ENCODE peak calls at places on chromosomes 16 and 17, in nine cellular contexts. M, T, R, H, K, Q, E, F and I are unnamed samples.

GRCh38 chr16:83813818-83814653 is 6.3 kb downstream of the HSBP1 start:
- DNase-seq in M (peak), T (no peak), R (peak), H (no peak), K (no peak), Q (peak), E (peak), F (no peak), I (no peak)

GRCh38 chr17:18093616-18094408 is 6.1 kb downstream of the DRG2 start:
- DNase-seq in M (peak), T (no peak), R (no peak), H (no peak), K (no peak), Q (no peak), E (peak), F (no peak), I (no peak)

GRCh38 chr17:42251115-42251514 is 25.1 kb downstream of the STAT5B start:
- DNase-seq in M (no peak), T (no peak), R (no peak), H (no peak), K (no peak), Q (no peak), E (no peak), F (no peak), I (no peak)

GRCh38 chr16:27097671-27098275 is 31.0 kb downstream of the C16orf82 start:
- DNase-seq in M (no peak), T (no peak), R (no peak), H (no peak), K (no peak), Q (peak), E (peak), F (no peak), I (no peak)

GRCh38 chr16:48907906-48908634 is 298.1 kb upstream of the N4BP1 start:
- DNase-seq in M (no peak), T (no peak), R (no peak), H (no peak), K (no peak), Q (no peak), E (no peak), F (no peak), I (no peak)

GRCh38 chr17:46865100-46865499 is 13.7 kb downstream of the WNT9B start:
- DNase-seq in M (peak), T (no peak), R (no peak), H (no peak), K (no peak), Q (peak), E (peak), F (no peak), I (no peak)

GRCh38 chr17:80428363-80428762 is 13.4 kb downstream of the ENDOV start:
- DNase-seq in M (no peak), T (no peak), R (no peak), H (no peak), K (no peak), Q (no peak), E (no peak), F (no peak), I (no peak)

GRCh38 chr17:62650587-62650986 is 23.1 kb downstream of the MRC2 start:
- DNase-seq in M (no peak), T (no peak), R (no peak), H (peak), K (no peak), Q (no peak), E (no peak), F (no peak), I (peak)

GRCh38 chr17:67833946-67834631 is 8.8 kb downstream of the BPTF start:
- DNase-seq in M (no peak), T (no peak), R (no peak), H (no peak), K (no peak), Q (no peak), E (no peak), F (no peak), I (no peak)

GRCh38 chr17:50203589-50204345 is 2.3 kb upstream of the COL1A1 start:
- DNase-seq in M (peak), T (no peak), R (no peak), H (peak), K (no peak), Q (peak), E (peak), F (no peak), I (no peak)

GRCh38 chr16:69831212-69832123 is 69.3 kb downstream of the WWP2 start:
- DNase-seq in M (peak), T (no peak), R (no peak), H (no peak), K (no peak), Q (no peak), E (peak), F (no peak), I (no peak)

GRCh38 chr16:3980311-3981111 is 100.0 kb upstream of the CREBBP start:
- DNase-seq in M (peak), T (no peak), R (no peak), H (no peak), K (no peak), Q (no peak), E (peak), F (no peak), I (no peak)